ENCODE peak calls at places on chromosomes 5 and 9, in nine cellular contexts. C is neural progenitor cell, M is HCT116, D is OCI-LY7, Z is PC-3, F is hepatocyte, P is MM.1S, S is SK-N-SH, V is GM23338. E is an unnamed sample.

GRCh38 chr9:34275811-34276210 is 53.3 kb downstream of the KIF24 start:
- DNase-seq in C (no peak), M (no peak), D (no peak), Z (no peak), F (no peak), P (no peak), S (no peak), V (no peak), E (no peak)

GRCh38 chr5:82222597-82223574 is 55.3 kb downstream of the RPS23 start:
- DNase-seq in C (no peak), M (no peak), D (no peak), Z (no peak), F (no peak), P (no peak), S (peak), V (no peak), E (peak)

GRCh38 chr9:133862585-133863041 is 124.5 kb upstream of the SARDH start:
- DNase-seq in C (no peak), M (no peak), D (no peak), Z (no peak), F (no peak), P (no peak), S (no peak), V (no peak), E (no peak)

GRCh38 chr5:96626956-96627355 is 35.2 kb upstream of the CAST start:
- DNase-seq in C (no peak), M (no peak), D (no peak), Z (peak), F (no peak), P (no peak), S (no peak), V (no peak), E (peak)

GRCh38 chr5:91219141-91219802 is 163.8 kb downstream of the ARRDC3 start:
- DNase-seq in C (no peak), M (no peak), D (no peak), Z (peak), F (peak), P (no peak), S (no peak), V (peak), E (peak)

GRCh38 chr9:126411948-126412284 is 85.3 kb downstream of the MVB12B start:
- DNase-seq in C (no peak), M (no peak), D (peak), Z (no peak), F (no peak), P (no peak), S (no peak), V (no peak), E (no peak)

GRCh38 chr5:61200582-61201155 is 38.4 kb upstream of the SMIM15 start:
- DNase-seq in C (no peak), M (no peak), D (no peak), Z (no peak), F (no peak), P (no peak), S (no peak), V (peak), E (no peak)

GRCh38 chr9:23774266-23774665 is 51.8 kb downstream of the ELAVL2 start:
- DNase-seq in C (no peak), M (no peak), D (no peak), Z (peak), F (no peak), P (no peak), S (no peak), V (no peak), E (peak)

GRCh38 chr5:148794729-148795590 is 31.5 kb upstream of the ADRB2 start:
- DNase-seq in C (no peak), M (no peak), D (no peak), Z (peak), F (no peak), P (no peak), S (no peak), V (no peak), E (no peak)

GRCh38 chr9:98396236-98396635 is 140.8 kb upstream of the TBC1D2 start:
- DNase-seq in C (no peak), M (no peak), D (no peak), Z (no peak), F (no peak), P (no peak), S (no peak), V (peak), E (no peak)

GRCh38 chr5:142913728-142914338 is 143.7 kb downstream of the ARHGAP26 start:
- DNase-seq in C (peak), M (no peak), D (no peak), Z (peak), F (no peak), P (no peak), S (no peak), V (no peak), E (no peak)

DNA sequence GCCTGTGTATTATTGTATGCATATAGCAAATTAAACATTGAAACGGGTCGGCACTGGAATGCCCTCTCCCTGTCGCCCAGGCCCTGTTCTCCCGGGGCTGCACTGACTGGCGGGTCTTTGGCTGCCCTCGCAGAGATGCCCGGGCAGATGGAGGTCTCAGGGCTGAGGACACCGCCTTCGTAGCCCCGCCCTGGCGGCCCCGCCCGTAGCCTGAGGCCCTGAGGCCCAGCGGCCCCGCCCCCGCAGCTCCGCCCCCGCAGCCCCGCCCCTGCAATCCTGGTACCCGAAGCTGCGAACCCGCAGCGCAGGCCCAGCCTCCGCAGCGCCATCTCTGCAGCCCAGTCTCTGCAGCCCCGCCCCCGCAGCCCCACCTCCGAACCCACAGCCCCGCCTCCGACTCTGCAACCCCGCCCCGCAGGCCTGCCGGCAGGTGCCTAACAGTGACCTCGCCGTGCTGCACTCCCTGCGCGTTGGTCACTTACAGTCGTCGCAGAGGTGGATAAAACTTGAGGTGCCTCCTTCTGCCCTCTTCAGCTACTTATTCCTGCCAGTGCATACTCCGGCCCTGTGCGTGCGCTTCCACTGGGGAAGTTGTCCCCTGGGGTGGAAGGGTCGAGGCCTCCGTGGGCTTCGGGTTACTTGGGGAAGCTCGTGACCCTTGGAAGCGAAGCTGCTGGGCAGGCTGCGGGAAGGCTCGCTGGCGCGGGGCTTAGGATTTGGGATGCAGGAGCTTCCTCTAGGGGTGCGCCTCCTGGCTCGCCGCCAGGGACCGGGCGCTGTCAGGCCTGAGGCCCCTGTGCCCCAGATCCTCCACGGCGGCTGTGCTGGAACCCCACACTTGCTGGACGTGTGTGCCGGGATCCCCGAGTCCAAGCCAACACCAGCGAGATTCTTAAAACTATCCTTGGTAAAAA is 72.3 kb downstream of the ICE1 start:
- DNase-seq in C (peak), M (peak), D (peak), Z (peak), F (peak), P (peak), S (peak), V (peak), E (peak)
- TF ChIP-seq EZH2phosphoT487 in C (no peak), M (no peak), D (no peak), Z (no peak), F (no peak), P (no peak), S (no peak), V (no peak), E (no peak)

GRCh38 chr9:91364005-91364404 is 2.3 kb upstream of the AUH start:
- DNase-seq in C (no peak), M (no peak), D (no peak), Z (no peak), F (no peak), P (no peak), S (no peak), V (no peak), E (no peak)

GRCh38 chr9:91360551-91361293 is 996 bp downstream of the AUH start:
- DNase-seq in C (peak), M (no peak), D (peak), Z (no peak), F (peak), P (no peak), S (no peak), V (peak), E (peak)

GRCh38 chr9:91361294-91362201 is at the start of gene AUH:
- DNase-seq in C (peak), M (peak), D (peak), Z (peak), F (peak), P (peak), S (peak), V (peak), E (peak)

GRCh38 chr9:91359734-91360470 is 1.8 kb downstream of the AUH start:
- DNase-seq in C (no peak), M (no peak), D (no peak), Z (peak), F (no peak), P (no peak), S (no peak), V (no peak), E (peak)

DNA sequence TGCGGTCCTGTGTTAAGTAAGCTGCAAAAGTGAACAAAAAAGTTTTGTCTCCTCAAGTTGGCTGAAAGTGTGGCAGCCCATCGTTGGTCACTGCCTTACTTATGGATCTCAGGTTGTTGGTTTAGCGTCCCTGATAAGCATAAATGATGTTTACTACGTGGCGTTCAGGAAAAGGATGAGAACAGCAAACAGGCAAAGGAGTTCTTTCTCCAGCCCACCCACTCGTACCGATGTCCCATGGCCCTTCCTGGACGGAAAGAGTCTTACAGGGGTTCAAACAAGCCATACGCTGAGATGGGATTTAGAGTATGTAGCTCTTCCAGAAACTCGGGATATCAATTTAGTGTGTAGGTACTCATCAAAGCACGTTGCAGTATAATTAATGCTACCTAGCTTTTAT is 494 bp upstream of the AUH start:
- DNase-seq in C (no peak), M (no peak), D (no peak), Z (no peak), F (no peak), P (no peak), S (no peak), V (no peak), E (no peak)
- H2AFZ ChIP-seq in C (peak), M (peak), D (peak), Z (peak), F (peak), P (peak), S (peak), V (peak), E (peak)

DNA sequence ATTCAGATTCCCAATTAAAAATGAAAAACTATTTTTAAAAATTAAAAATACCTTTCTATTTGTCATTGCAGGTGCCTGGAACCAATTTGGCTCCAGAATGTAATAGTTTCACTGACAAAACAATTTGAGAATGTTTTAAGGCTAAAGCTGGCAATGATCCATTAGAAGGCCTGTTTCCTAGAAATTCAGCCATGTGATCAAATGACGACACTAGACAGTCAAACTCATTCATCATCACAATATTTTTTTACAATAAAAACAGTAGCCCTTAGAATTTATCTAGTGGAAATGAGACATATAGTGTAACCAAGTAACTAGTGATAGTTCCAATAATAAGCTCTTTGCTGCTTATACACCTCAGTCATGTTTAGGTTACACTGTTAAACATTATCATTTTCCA is 75.3 kb upstream of the MAP3K1 start:
- DNase-seq in C (no peak), M (no peak), D (no peak), Z (no peak), F (no peak), P (no peak), S (no peak), V (no peak), E (no peak)
- TF ChIP-seq EZH2phosphoT487 in C (no peak), M (no peak), D (no peak), Z (no peak), F (no peak), P (no peak), S (no peak), V (no peak), E (no peak)

GRCh38 chr5:73797142-73797530 is 171.1 kb downstream of the ARHGEF28 start:
- DNase-seq in C (no peak), M (no peak), D (no peak), Z (no peak), F (no peak), P (no peak), S (no peak), V (no peak), E (peak)
- H2AFZ ChIP-seq in C (no peak), M (no peak), D (no peak), Z (no peak), F (no peak), P (no peak), S (peak), V (no peak), E (peak)

DNA sequence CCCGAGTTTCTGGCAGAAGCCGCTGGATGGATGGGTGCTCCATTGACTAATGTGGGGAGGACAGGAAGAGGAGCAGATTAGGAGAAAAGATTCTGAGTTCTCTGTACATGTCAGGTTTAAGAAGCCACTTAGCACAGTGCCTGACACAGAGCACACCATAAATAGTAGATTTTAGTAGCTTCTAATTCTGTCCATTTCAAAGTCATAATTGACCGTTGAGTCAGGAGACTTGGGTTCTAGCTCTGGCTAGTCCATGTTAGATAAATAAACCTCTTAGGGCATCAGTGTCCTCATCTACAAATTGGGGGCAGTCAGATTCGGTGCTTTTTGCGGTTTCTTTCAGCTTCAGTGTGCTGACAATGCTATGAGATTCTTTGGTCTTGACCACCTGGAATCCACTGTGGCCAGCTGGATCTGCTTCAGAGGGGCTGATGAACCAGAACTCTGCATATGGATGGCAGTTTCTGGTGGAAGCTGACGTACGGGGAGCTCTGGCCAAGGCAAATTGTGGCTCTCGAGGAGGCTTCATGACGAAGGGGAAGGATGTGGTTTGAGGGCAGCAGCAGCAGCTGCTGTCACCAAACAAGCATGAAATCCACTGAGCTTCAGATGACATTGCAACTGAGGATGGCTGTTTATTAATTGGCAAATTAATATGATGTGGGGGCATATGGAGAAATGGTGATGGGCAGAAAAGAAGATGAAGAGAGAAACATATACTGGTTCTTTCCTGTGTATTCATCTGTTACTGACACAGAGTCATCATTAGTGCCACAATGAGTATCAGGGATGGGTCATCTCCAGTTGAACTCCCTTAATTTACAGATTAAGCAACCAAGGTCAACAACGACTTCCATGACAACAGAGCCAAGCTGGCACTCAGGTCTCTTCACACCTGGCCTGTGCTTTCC is 134.4 kb downstream of the AOPEP start:
- DNase-seq in C (no peak), M (no peak), D (peak), Z (no peak), F (no peak), P (peak), S (no peak), V (no peak), E (peak)
- TF ChIP-seq EZH2phosphoT487 in C (no peak), M (no peak), D (no peak), Z (no peak), F (no peak), P (no peak), S (no peak), V (no peak), E (no peak)

GRCh38 chr5:80034962-80035821 is at the start of gene THBS4:
- DNase-seq in C (peak), M (no peak), D (no peak), Z (no peak), F (peak), P (no peak), S (peak), V (peak), E (peak)

GRCh38 chr5:80036621-80037020 is 1.5 kb downstream of the THBS4 start:
- DNase-seq in C (no peak), M (no peak), D (no peak), Z (no peak), F (no peak), P (no peak), S (no peak), V (no peak), E (no peak)

GRCh38 chr5:80037366-80037765 is 2.2 kb downstream of the THBS4 start:
- DNase-seq in C (no peak), M (no peak), D (no peak), Z (no peak), F (no peak), P (no peak), S (no peak), V (no peak), E (no peak)

GRCh38 chr5:80034559-80034958 is 589 bp upstream of the THBS4 start:
- DNase-seq in C (peak), M (no peak), D (no peak), Z (no peak), F (no peak), P (no peak), S (no peak), V (no peak), E (no peak)

GRCh38 chr5:80035839-80036238 is 691 bp downstream of the THBS4 start:
- DNase-seq in C (peak), M (no peak), D (no peak), Z (no peak), F (no peak), P (no peak), S (peak), V (peak), E (no peak)
- H2AFZ ChIP-seq in C (peak), M (no peak), D (no peak), Z (no peak), F (no peak), P (no peak), S (no peak), V (peak), E (no peak)